ENCODE peak calls at places on chromosomes 7 and 10, in eight cellular contexts. One of them, this sample, is unnamed.

GRCh38 chr10:17980796-17981195 is 29.1 kb downstream of the SLC39A12 start:
- DNase-seq in stimulated activated CD4-positive, alpha-beta T cell treated with anti-CD3 and anti-CD28 coated beads, TNF-alpha, amount 100 ng/mL, for 1 hour: no peak
- DNase-seq in heart left ventricle: no peak
- DNase-seq in NCI-H526: no peak
- DNase-seq in psoas muscle: no peak
- DNase-seq in stromal cell of bone marrow: no peak
- DNase-seq in GM20000: no peak
- DNase-seq in NCI-H1417: no peak
- DNase-seq in this sample: no peak

GRCh38 chr10:69757553-69758309 is 44.0 kb upstream of the COL13A1 start:
- DNase-seq in stimulated activated CD4-positive, alpha-beta T cell treated with anti-CD3 and anti-CD28 coated beads, TNF-alpha, amount 100 ng/mL, for 1 hour: no peak
- DNase-seq in heart left ventricle: peak
- DNase-seq in NCI-H526: peak
- DNase-seq in psoas muscle: no peak
- DNase-seq in stromal cell of bone marrow: peak
- DNase-seq in GM20000: no peak
- DNase-seq in NCI-H1417: peak
- DNase-seq in this sample: peak

GRCh38 chr10:58796242-58796641 is 283.6 kb downstream of the BICC1 start:
- DNase-seq in stimulated activated CD4-positive, alpha-beta T cell treated with anti-CD3 and anti-CD28 coated beads, TNF-alpha, amount 100 ng/mL, for 1 hour: no peak
- DNase-seq in heart left ventricle: no peak
- DNase-seq in NCI-H526: no peak
- DNase-seq in psoas muscle: no peak
- DNase-seq in stromal cell of bone marrow: no peak
- DNase-seq in GM20000: no peak
- DNase-seq in NCI-H1417: no peak
- DNase-seq in this sample: no peak

GRCh38 chr10:46524471-46525176 is 31.8 kb downstream of the GPRIN2 start:
- DNase-seq in stimulated activated CD4-positive, alpha-beta T cell treated with anti-CD3 and anti-CD28 coated beads, TNF-alpha, amount 100 ng/mL, for 1 hour: no peak
- DNase-seq in heart left ventricle: no peak
- DNase-seq in NCI-H526: no peak
- DNase-seq in psoas muscle: peak
- DNase-seq in stromal cell of bone marrow: no peak
- DNase-seq in GM20000: no peak
- DNase-seq in NCI-H1417: no peak
- DNase-seq in this sample: peak

GRCh38 chr7:73918926-73919693 is 58.2 kb downstream of the TMEM270 start:
- DNase-seq in stimulated activated CD4-positive, alpha-beta T cell treated with anti-CD3 and anti-CD28 coated beads, TNF-alpha, amount 100 ng/mL, for 1 hour: no peak
- DNase-seq in heart left ventricle: no peak
- DNase-seq in NCI-H526: no peak
- DNase-seq in psoas muscle: no peak
- DNase-seq in stromal cell of bone marrow: no peak
- DNase-seq in GM20000: no peak
- DNase-seq in NCI-H1417: no peak
- DNase-seq in this sample: no peak

GRCh38 chr7:30865821-30866220 is 45.8 kb upstream of the AQP1 start:
- DNase-seq in stimulated activated CD4-positive, alpha-beta T cell treated with anti-CD3 and anti-CD28 coated beads, TNF-alpha, amount 100 ng/mL, for 1 hour: no peak
- DNase-seq in heart left ventricle: no peak
- DNase-seq in NCI-H526: no peak
- DNase-seq in psoas muscle: no peak
- DNase-seq in stromal cell of bone marrow: no peak
- DNase-seq in GM20000: no peak
- DNase-seq in NCI-H1417: no peak
- DNase-seq in this sample: no peak

GRCh38 chr10:22976535-22976934 is 48.7 kb downstream of the ARMC3 start:
- DNase-seq in stimulated activated CD4-positive, alpha-beta T cell treated with anti-CD3 and anti-CD28 coated beads, TNF-alpha, amount 100 ng/mL, for 1 hour: no peak
- DNase-seq in heart left ventricle: no peak
- DNase-seq in NCI-H526: no peak
- DNase-seq in psoas muscle: no peak
- DNase-seq in stromal cell of bone marrow: peak
- DNase-seq in GM20000: no peak
- DNase-seq in NCI-H1417: no peak
- DNase-seq in this sample: no peak

GRCh38 chr7:66315192-66315591 is 110.1 kb downstream of the TPST1 start:
- DNase-seq in stimulated activated CD4-positive, alpha-beta T cell treated with anti-CD3 and anti-CD28 coated beads, TNF-alpha, amount 100 ng/mL, for 1 hour: no peak
- DNase-seq in heart left ventricle: no peak
- DNase-seq in NCI-H526: peak
- DNase-seq in psoas muscle: no peak
- DNase-seq in stromal cell of bone marrow: no peak
- DNase-seq in GM20000: no peak
- DNase-seq in NCI-H1417: no peak
- DNase-seq in this sample: no peak

GRCh38 chr10:22374489-22375126 is 29.3 kb downstream of the SPAG6 start:
- DNase-seq in stimulated activated CD4-positive, alpha-beta T cell treated with anti-CD3 and anti-CD28 coated beads, TNF-alpha, amount 100 ng/mL, for 1 hour: no peak
- DNase-seq in heart left ventricle: no peak
- DNase-seq in NCI-H526: no peak
- DNase-seq in psoas muscle: no peak
- DNase-seq in stromal cell of bone marrow: no peak
- DNase-seq in GM20000: no peak
- DNase-seq in NCI-H1417: no peak
- DNase-seq in this sample: peak

GRCh38 chr7:143015926-143016490 is 10.9 kb downstream of the OR9A2 start:
- DNase-seq in stimulated activated CD4-positive, alpha-beta T cell treated with anti-CD3 and anti-CD28 coated beads, TNF-alpha, amount 100 ng/mL, for 1 hour: no peak
- DNase-seq in heart left ventricle: no peak
- DNase-seq in NCI-H526: no peak
- DNase-seq in psoas muscle: no peak
- DNase-seq in stromal cell of bone marrow: peak
- DNase-seq in GM20000: no peak
- DNase-seq in NCI-H1417: no peak
- DNase-seq in this sample: peak

GRCh38 chr10:60827791-60828488 is 49.7 kb downstream of the CDK1 start:
- DNase-seq in stimulated activated CD4-positive, alpha-beta T cell treated with anti-CD3 and anti-CD28 coated beads, TNF-alpha, amount 100 ng/mL, for 1 hour: no peak
- DNase-seq in heart left ventricle: peak
- DNase-seq in NCI-H526: peak
- DNase-seq in psoas muscle: no peak
- DNase-seq in stromal cell of bone marrow: no peak
- DNase-seq in GM20000: no peak
- DNase-seq in NCI-H1417: no peak
- DNase-seq in this sample: peak

GRCh38 chr10:28327494-28327886 is 24.6 kb upstream of the MPP7 start:
- DNase-seq in stimulated activated CD4-positive, alpha-beta T cell treated with anti-CD3 and anti-CD28 coated beads, TNF-alpha, amount 100 ng/mL, for 1 hour: no peak
- DNase-seq in heart left ventricle: no peak
- DNase-seq in NCI-H526: no peak
- DNase-seq in psoas muscle: no peak
- DNase-seq in stromal cell of bone marrow: no peak
- DNase-seq in GM20000: no peak
- DNase-seq in NCI-H1417: no peak
- DNase-seq in this sample: peak

GRCh38 chr7:66583696-66584095 is 45.0 kb upstream of the KCTD7 start:
- DNase-seq in stimulated activated CD4-positive, alpha-beta T cell treated with anti-CD3 and anti-CD28 coated beads, TNF-alpha, amount 100 ng/mL, for 1 hour: no peak
- DNase-seq in heart left ventricle: no peak
- DNase-seq in NCI-H526: no peak
- DNase-seq in psoas muscle: no peak
- DNase-seq in stromal cell of bone marrow: no peak
- DNase-seq in GM20000: no peak
- DNase-seq in NCI-H1417: no peak
- DNase-seq in this sample: no peak

This sample was measured in fibroblast of pulmonary artery.